ENCODE peak calls at places on chromosomes 13 and 19, in six cellular contexts. F, A, D, C, M and L are unnamed samples.

GRCh38 chr13:74035881-74036280 is 98.3 kb downstream of the KLF12 start:
- DNase-seq in F (no peak), A (no peak), D (no peak), C (no peak), M (no peak), L (no peak)

GRCh38 chr13:31282741-31283455 is 83.1 kb downstream of the B3GLCT start:
- DNase-seq in F (no peak), A (no peak), D (no peak), C (no peak), M (no peak), L (no peak)

GRCh38 chr19:1956868-1957492 is 16.0 kb downstream of the CSNK1G2 start:
- DNase-seq in F (no peak), A (peak), D (no peak), C (peak), M (no peak), L (no peak)

GRCh38 chr13:76937416-76937815 is 10.9 kb upstream of the ACOD1 start:
- DNase-seq in F (no peak), A (no peak), D (no peak), C (no peak), M (no peak), L (no peak)

GRCh38 chr19:13788991-13789390 is 6.3 kb upstream of the ZSWIM4 start:
- DNase-seq in F (no peak), A (peak), D (no peak), C (no peak), M (no peak), L (no peak)

GRCh38 chr19:15915109-15915508 is 17.2 kb upstream of the CYP4F2 start:
- DNase-seq in F (no peak), A (no peak), D (no peak), C (no peak), M (no peak), L (no peak)

GRCh38 chr19:30407310-30407709 is 35.1 kb downstream of the ZNF536 start:
- DNase-seq in F (no peak), A (no peak), D (no peak), C (no peak), M (no peak), L (no peak)

GRCh38 chr13:32426981-32427851 is 714 bp downstream of the N4BP2L1 start:
- DNase-seq in F (peak), A (peak), D (peak), C (peak), M (no peak), L (no peak)

GRCh38 chr19:45144431-45145269 is 16.1 kb downstream of the NKPD1 start:
- DNase-seq in F (no peak), A (no peak), D (no peak), C (no peak), M (no peak), L (no peak)